ENCODE peak calls at places on chromosomes 3 and 15, in eight cellular contexts. One of them, this sample, is unnamed.

GRCh38 chr15:55250392-55250791 is 39.2 kb downstream of the RAB27A start:
- DNase-seq in iris pigment epithelial cell: peak
- DNase-seq in NCI-H146: no peak
- DNase-seq in activated naive CD8-positive, alpha-beta T cell treated with anti-CD3 and anti-CD28 coated beads, Interleukin-2, amount 50 U/mL, for 24 hours: no peak
- DNase-seq in activated CD8-positive, alpha-beta T cell treated with anti-CD3 and anti-CD28 coated beads, Interleukin-2, amount 10 ng/mL, durations not matched to agents 7 days and 5 days: no peak
- DNase-seq in choroid plexus epithelial cell: peak
- DNase-seq in GM03348: peak
- DNase-seq in progenitor cell of endocrine pancreas: no peak
- DNase-seq in this sample: peak

GRCh38 chr3:182967218-182968204 is 12.8 kb downstream of the DCUN1D1 start:
- DNase-seq in iris pigment epithelial cell: peak
- DNase-seq in NCI-H146: no peak
- DNase-seq in activated naive CD8-positive, alpha-beta T cell treated with anti-CD3 and anti-CD28 coated beads, Interleukin-2, amount 50 U/mL, for 24 hours: no peak
- DNase-seq in activated CD8-positive, alpha-beta T cell treated with anti-CD3 and anti-CD28 coated beads, Interleukin-2, amount 10 ng/mL, durations not matched to agents 7 days and 5 days: peak
- DNase-seq in choroid plexus epithelial cell: no peak
- DNase-seq in GM03348: peak
- DNase-seq in progenitor cell of endocrine pancreas: no peak
- DNase-seq in this sample: no peak

GRCh38 chr3:32310336-32310735 is 71.9 kb downstream of the CMTM8 start:
- DNase-seq in iris pigment epithelial cell: no peak
- DNase-seq in NCI-H146: no peak
- DNase-seq in activated naive CD8-positive, alpha-beta T cell treated with anti-CD3 and anti-CD28 coated beads, Interleukin-2, amount 50 U/mL, for 24 hours: no peak
- DNase-seq in activated CD8-positive, alpha-beta T cell treated with anti-CD3 and anti-CD28 coated beads, Interleukin-2, amount 10 ng/mL, durations not matched to agents 7 days and 5 days: no peak
- DNase-seq in choroid plexus epithelial cell: no peak
- DNase-seq in GM03348: no peak
- DNase-seq in progenitor cell of endocrine pancreas: no peak
- DNase-seq in this sample: no peak

GRCh38 chr3:72137865-72138861 is 353.2 kb upstream of the PROK2 start:
- DNase-seq in iris pigment epithelial cell: no peak
- DNase-seq in NCI-H146: no peak
- DNase-seq in activated naive CD8-positive, alpha-beta T cell treated with anti-CD3 and anti-CD28 coated beads, Interleukin-2, amount 50 U/mL, for 24 hours: peak
- DNase-seq in activated CD8-positive, alpha-beta T cell treated with anti-CD3 and anti-CD28 coated beads, Interleukin-2, amount 10 ng/mL, durations not matched to agents 7 days and 5 days: no peak
- DNase-seq in choroid plexus epithelial cell: no peak
- DNase-seq in GM03348: no peak
- DNase-seq in progenitor cell of endocrine pancreas: no peak
- DNase-seq in this sample: peak

GRCh38 chr15:66830358-66830757 is 128.3 kb downstream of the SMAD6 start:
- DNase-seq in iris pigment epithelial cell: peak
- DNase-seq in NCI-H146: no peak
- DNase-seq in activated naive CD8-positive, alpha-beta T cell treated with anti-CD3 and anti-CD28 coated beads, Interleukin-2, amount 50 U/mL, for 24 hours: no peak
- DNase-seq in activated CD8-positive, alpha-beta T cell treated with anti-CD3 and anti-CD28 coated beads, Interleukin-2, amount 10 ng/mL, durations not matched to agents 7 days and 5 days: no peak
- DNase-seq in choroid plexus epithelial cell: peak
- DNase-seq in GM03348: peak
- DNase-seq in progenitor cell of endocrine pancreas: no peak
- DNase-seq in this sample: peak

GRCh38 chr3:66705071-66705470 is 204.2 kb upstream of the LRIG1 start:
- DNase-seq in iris pigment epithelial cell: no peak
- DNase-seq in NCI-H146: no peak
- DNase-seq in activated naive CD8-positive, alpha-beta T cell treated with anti-CD3 and anti-CD28 coated beads, Interleukin-2, amount 50 U/mL, for 24 hours: no peak
- DNase-seq in activated CD8-positive, alpha-beta T cell treated with anti-CD3 and anti-CD28 coated beads, Interleukin-2, amount 10 ng/mL, durations not matched to agents 7 days and 5 days: no peak
- DNase-seq in choroid plexus epithelial cell: no peak
- DNase-seq in GM03348: no peak
- DNase-seq in progenitor cell of endocrine pancreas: no peak
- DNase-seq in this sample: no peak

GRCh38 chr3:77931272-77932009 is 891.5 kb downstream of the ROBO2 start:
- DNase-seq in iris pigment epithelial cell: peak
- DNase-seq in NCI-H146: peak
- DNase-seq in activated naive CD8-positive, alpha-beta T cell treated with anti-CD3 and anti-CD28 coated beads, Interleukin-2, amount 50 U/mL, for 24 hours: no peak
- DNase-seq in activated CD8-positive, alpha-beta T cell treated with anti-CD3 and anti-CD28 coated beads, Interleukin-2, amount 10 ng/mL, durations not matched to agents 7 days and 5 days: no peak
- DNase-seq in choroid plexus epithelial cell: peak
- DNase-seq in GM03348: no peak
- DNase-seq in progenitor cell of endocrine pancreas: no peak
- DNase-seq in this sample: no peak

GRCh38 chr15:88803241-88803919 is at the start of gene ACAN:
- DNase-seq in iris pigment epithelial cell: no peak
- DNase-seq in NCI-H146: no peak
- DNase-seq in activated naive CD8-positive, alpha-beta T cell treated with anti-CD3 and anti-CD28 coated beads, Interleukin-2, amount 50 U/mL, for 24 hours: no peak
- DNase-seq in activated CD8-positive, alpha-beta T cell treated with anti-CD3 and anti-CD28 coated beads, Interleukin-2, amount 10 ng/mL, durations not matched to agents 7 days and 5 days: no peak
- DNase-seq in choroid plexus epithelial cell: no peak
- DNase-seq in GM03348: no peak
- DNase-seq in progenitor cell of endocrine pancreas: peak
- DNase-seq in this sample: no peak

GRCh38 chr3:154229217-154229590 is 95.1 kb downstream of the DHX36 start:
- DNase-seq in iris pigment epithelial cell: peak
- DNase-seq in NCI-H146: no peak
- DNase-seq in activated naive CD8-positive, alpha-beta T cell treated with anti-CD3 and anti-CD28 coated beads, Interleukin-2, amount 50 U/mL, for 24 hours: no peak
- DNase-seq in activated CD8-positive, alpha-beta T cell treated with anti-CD3 and anti-CD28 coated beads, Interleukin-2, amount 10 ng/mL, durations not matched to agents 7 days and 5 days: no peak
- DNase-seq in choroid plexus epithelial cell: peak
- DNase-seq in GM03348: no peak
- DNase-seq in progenitor cell of endocrine pancreas: no peak
- DNase-seq in this sample: no peak

GRCh38 chr3:183745300-183746098 is 47.9 kb downstream of the YEATS2 start:
- DNase-seq in iris pigment epithelial cell: peak
- DNase-seq in NCI-H146: no peak
- DNase-seq in activated naive CD8-positive, alpha-beta T cell treated with anti-CD3 and anti-CD28 coated beads, Interleukin-2, amount 50 U/mL, for 24 hours: no peak
- DNase-seq in activated CD8-positive, alpha-beta T cell treated with anti-CD3 and anti-CD28 coated beads, Interleukin-2, amount 10 ng/mL, durations not matched to agents 7 days and 5 days: no peak
- DNase-seq in choroid plexus epithelial cell: peak
- DNase-seq in GM03348: peak
- DNase-seq in progenitor cell of endocrine pancreas: no peak
- DNase-seq in this sample: peak

GRCh38 chr15:88399021-88399685 is 68.0 kb downstream of the MRPL46 start:
- DNase-seq in iris pigment epithelial cell: no peak
- DNase-seq in NCI-H146: no peak
- DNase-seq in activated naive CD8-positive, alpha-beta T cell treated with anti-CD3 and anti-CD28 coated beads, Interleukin-2, amount 50 U/mL, for 24 hours: no peak
- DNase-seq in activated CD8-positive, alpha-beta T cell treated with anti-CD3 and anti-CD28 coated beads, Interleukin-2, amount 10 ng/mL, durations not matched to agents 7 days and 5 days: no peak
- DNase-seq in choroid plexus epithelial cell: no peak
- DNase-seq in GM03348: no peak
- DNase-seq in progenitor cell of endocrine pancreas: no peak
- DNase-seq in this sample: no peak

This sample was measured in myocyte.